ENCODE peak calls at places on chromosomes 12 and 14, in seven cellular contexts. M is NCI-H510A; I is HEK293T; A is pancreas; D is NCI-H526 treated with DMSO at 0.1 percent for 48 hours; W is MM.1S; P is NK-92 treated with Interleukin-12 subunit alpha and Interleukin-12 subunit beta, amount 100 ng/mL, for 24 hours. F is an unnamed sample.
A peak's percentile ranks its signal among the peaks of the same experiment; 100 is the strongest.

GRCh38 chr12:51994959-51995358 is 11.8 kb upstream of the TAMALIN start:
- DNase-seq in P (no peak), W (no peak), D (no peak), M (no peak), I (no peak), A (no peak), F (no peak)

GRCh38 chr12:25052191-25053020 is 103.5 kb upstream of the BCAT1 start:
- DNase-seq in M (no peak), W (peak; percentile 76), I (no peak), P (peak; percentile 13), A (peak; percentile 42), D (peak; percentile 92), F (no peak)

GRCh38 chr14:100221419-100222218 is 17.3 kb upstream of the YY1 start:
- DNase-seq in W (peak; percentile 67), A (peak; percentile 44), M (peak; percentile 68), D (peak; percentile 51), P (no peak), I (peak; percentile 54), F (peak; percentile 80)

GRCh38 chr14:96267336-96267735 is 11.3 kb downstream of the BDKRB1 start:
- DNase-seq in W (no peak), P (no peak), A (peak; percentile 28), D (no peak), I (no peak), M (peak; percentile 60), F (peak; percentile 56)

GRCh38 chr14:91417134-91417982 is at the start of gene CCDC88C:
- DNase-seq in M (peak; percentile 61), A (peak; percentile 82), W (peak; percentile 61), I (peak; percentile 73), P (peak; percentile 69), D (peak; percentile 46), F (no peak)

GRCh38 chr12:6630696-6631095 is 5.1 kb downstream of the LPAR5 start:
- DNase-seq in A (no peak), W (no peak), M (no peak), I (no peak), D (no peak), P (no peak), F (no peak)

GRCh38 chr12:67043771-67044170 is 225.4 kb upstream of the CAND1 start:
- DNase-seq in P (no peak), D (no peak), W (no peak), I (no peak), M (no peak), A (no peak), F (no peak)

GRCh38 chr14:73744175-73744867 is 30.1 kb upstream of the PNMA1 start:
- DNase-seq in P (no peak), I (no peak), A (no peak), W (no peak), M (no peak), D (no peak), F (no peak)

GRCh38 chr14:28754209-28754985 is 12.2 kb upstream of the FOXG1 start:
- DNase-seq in W (peak; percentile 12), M (peak; percentile 6), P (no peak), D (no peak), I (peak; percentile 54), A (no peak), F (peak; percentile 52)

GRCh38 chr12:75751769-75752471 is 240.5 kb upstream of the KRR1 start:
- DNase-seq in I (no peak), M (no peak), W (no peak), D (no peak), A (no peak), P (no peak), F (no peak)

GRCh38 chr14:51860836-51861583 is 598 bp downstream of the GNG2 start:
- DNase-seq in I (no peak), P (peak; percentile 20), W (no peak), A (no peak), D (peak; percentile 39), M (no peak), F (peak; percentile 56)

GRCh38 chr12:49264466-49264872 is 413 bp upstream of the TUBA1C start:
- DNase-seq in M (peak; percentile 61), W (peak; percentile 50), D (no peak), P (no peak), A (no peak), I (peak; percentile 49), F (no peak)

GRCh38 chr14:86777950-86778602 is 1214.9 kb downstream of the GALC start:
- DNase-seq in A (no peak), D (no peak), I (no peak), P (no peak), M (no peak), W (no peak), F (peak; percentile 57)

GRCh38 chr12:121799842-121800693 is 3.7 kb upstream of the SETD1B start:
- DNase-seq in W (peak; percentile 62), I (peak; percentile 51), P (peak; percentile 70), M (peak; percentile 83), D (peak; percentile 63), A (peak; percentile 87), F (peak; percentile 95)

GRCh38 chr12:84738481-84738972 is 174.1 kb downstream of the SLC6A15 start:
- DNase-seq in I (no peak), D (no peak), A (no peak), P (no peak), M (no peak), W (no peak), F (peak; percentile 58)

GRCh38 chr14:75969891-75970290 is 11.9 kb downstream of the TGFB3 start:
- DNase-seq in P (no peak), M (no peak), D (no peak), I (no peak), W (no peak), A (no peak), F (no peak)

GRCh38 chr12:92331383-92331782 is 185.7 kb upstream of the BTG1 start:
- DNase-seq in D (peak; percentile 8), W (no peak), A (no peak), P (no peak), M (no peak), I (no peak), F (no peak)

GRCh38 chr14:74134484-74134883 is 49.7 kb downstream of the LIN52 start:
- DNase-seq in W (no peak), A (no peak), P (no peak), I (no peak), D (no peak), M (no peak), F (no peak)

GRCh38 chr14:22536853-22537338 is 52.1 kb downstream of the DAD1 start:
- DNase-seq in A (peak; percentile 44), D (no peak), W (no peak), M (no peak), I (peak; percentile 28), P (peak; percentile 83), F (peak; percentile 97)